ENCODE peak calls at places on chromosomes 11 and 22, in ten cellular contexts. J is heart left ventricle; H is upper lobe of right lung; R is right lobe of liver; V is AG04450; K is tibial artery; C is effector memory CD4-positive, alpha-beta T cell; N is heart right ventricle; Z is Peyer's patch; O is tibial nerve. B is an unnamed sample. For H3K9me3, the result is how much of the 10 kb centered on the place peaks cover.

GRCh38 chr11:131938321-131938751 is 567.9 kb downstream of the NTM start:
- DNase-seq in J (no peak), H (peak), R (no peak), V (no peak), K (no peak), C (no peak), N (no peak), Z (no peak), O (no peak), B (no peak)

GRCh38 chr22:27331526-27332281 is 469.9 kb downstream of the MN1 start:
- DNase-seq in J (peak), H (peak), R (peak), V (no peak), K (peak), C (no peak), N (peak), Z (no peak), O (peak), B (no peak)

GRCh38 chr11:72155751-72156150 is 20.2 kb downstream of the FOLR3 start:
- DNase-seq in J (no peak), H (no peak), R (no peak), V (no peak), K (no peak), C (no peak), N (no peak), Z (no peak), O (no peak), B (no peak)

GRCh38 chr11:108912587-108912986 is 247.7 kb downstream of the DDX10 start:
- DNase-seq in J (no peak), H (no peak), R (no peak), V (no peak), K (no peak), C (no peak), N (no peak), Z (no peak), O (no peak), B (no peak)

GRCh38 chr11:70189622-70190021 is 13.5 kb upstream of the FADD start:
- DNase-seq in J (peak), H (no peak), R (no peak), V (no peak), K (no peak), C (no peak), N (no peak), Z (no peak), O (no peak), B (no peak)

GRCh38 chr11:63877658-63878241 is 38.8 kb downstream of the MARK2 start:
- DNase-seq in J (no peak), H (no peak), R (no peak), V (no peak), K (no peak), C (no peak), N (no peak), Z (no peak), O (no peak), B (no peak)

GRCh38 chr11:114075891-114076441 is 16.5 kb downstream of the ZBTB16 start:
- DNase-seq in J (peak), H (no peak), R (no peak), V (no peak), K (no peak), C (peak), N (peak), Z (no peak), O (no peak), B (peak)

GRCh38 chr11:130204703-130205095 is 45.1 kb downstream of the ST14 start:
- DNase-seq in J (no peak), H (peak), R (no peak), V (no peak), K (peak), C (no peak), N (no peak), Z (peak), O (no peak), B (no peak)

GRCh38 chr22:30868663-30869385 is 99.8 kb downstream of the MORC2 start:
- DNase-seq in J (peak), H (peak), R (peak), V (no peak), K (peak), C (no peak), N (no peak), Z (no peak), O (no peak), B (no peak)

GRCh38 chr22:49693416-49693815 is 134.3 kb downstream of the BRD1 start:
- DNase-seq in J (no peak), H (no peak), R (no peak), V (no peak), K (peak), C (no peak), N (no peak), Z (no peak), O (no peak), B (no peak)

GRCh38 chr11:105224859-105225258 is 85.3 kb upstream of the CARD18 start:
- DNase-seq in J (no peak), H (no peak), R (no peak), V (no peak), K (no peak), C (no peak), N (no peak), Z (no peak), O (no peak), B (no peak)

DNA sequence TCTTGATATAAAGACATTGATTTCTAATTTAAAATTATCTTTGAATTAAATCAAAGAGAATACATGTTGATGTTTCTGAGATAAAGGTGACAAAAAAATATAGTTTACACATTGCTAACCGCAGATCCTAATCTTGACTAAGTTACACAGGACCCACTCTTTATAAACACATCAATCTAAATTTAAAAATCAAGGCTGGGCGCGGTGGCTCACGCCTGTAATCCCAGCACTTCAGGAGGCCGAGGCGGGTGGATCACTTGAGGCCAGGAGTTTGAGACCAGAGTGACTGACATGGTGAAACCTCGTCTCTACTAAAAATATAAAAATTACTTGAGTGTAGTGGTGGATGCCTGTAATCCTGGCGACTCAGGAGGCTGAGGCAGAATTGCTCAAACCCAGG is 1.9 kb downstream of the ARFGAP3 start:
- DNase-seq in J (no peak), H (no peak), R (no peak), V (no peak), K (no peak), C (no peak), N (no peak), Z (no peak), O (no peak), B (no peak)
- H3K4me3 ChIP-seq in J (no peak), H (peak), R (no peak), V (peak), K (peak), C (no peak), N (peak), Z (peak), O (no peak), B (no peak)

DNA sequence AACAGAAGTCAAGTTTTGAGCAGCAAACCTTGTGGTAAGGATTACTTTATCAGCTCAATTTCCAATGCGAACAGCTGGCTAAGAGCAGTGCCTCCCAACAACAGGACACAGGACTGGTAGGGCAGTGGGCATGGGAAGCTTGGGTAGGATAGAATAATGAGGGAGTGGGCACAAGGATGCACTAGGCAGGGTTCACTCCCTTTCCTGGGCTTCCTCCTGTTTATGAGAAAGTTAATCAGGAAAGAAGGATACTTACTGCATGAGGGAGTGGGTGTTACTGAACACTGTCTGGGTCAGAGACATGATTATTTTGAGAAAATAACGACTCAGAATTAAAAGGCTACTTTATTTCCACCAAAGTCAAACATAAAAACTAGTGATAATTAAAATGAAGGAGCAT is 35.7 kb downstream of the NCAM1 start:
- DNase-seq in J (no peak), H (no peak), R (no peak), V (no peak), K (no peak), C (no peak), N (no peak), Z (no peak), O (no peak), B (no peak)
- H3K9me3 ChIP-seq in J (under half), H (under half), R (under half), V (under half), K (under half), C (under half), N (under half), Z (under half), O (under half), B (under half)

GRCh38 chr11:86458294-86459001 is 83.8 kb downstream of the CCDC81 start:
- DNase-seq in J (no peak), H (no peak), R (no peak), V (no peak), K (no peak), C (no peak), N (no peak), Z (no peak), O (peak), B (no peak)

GRCh38 chr11:86459682-86460460 is 85.2 kb downstream of the CCDC81 start:
- DNase-seq in J (peak), H (no peak), R (no peak), V (peak), K (peak), C (no peak), N (peak), Z (no peak), O (peak), B (no peak)

GRCh38 chr11:86460461-86461404 is 86.0 kb downstream of the CCDC81 start:
- DNase-seq in J (no peak), H (no peak), R (no peak), V (no peak), K (no peak), C (no peak), N (no peak), Z (no peak), O (no peak), B (no peak)

GRCh38 chr11:86456075-86456939 is 81.6 kb downstream of the CCDC81 start:
- DNase-seq in J (peak), H (peak), R (peak), V (peak), K (peak), C (peak), N (peak), Z (peak), O (peak), B (peak)

DNA sequence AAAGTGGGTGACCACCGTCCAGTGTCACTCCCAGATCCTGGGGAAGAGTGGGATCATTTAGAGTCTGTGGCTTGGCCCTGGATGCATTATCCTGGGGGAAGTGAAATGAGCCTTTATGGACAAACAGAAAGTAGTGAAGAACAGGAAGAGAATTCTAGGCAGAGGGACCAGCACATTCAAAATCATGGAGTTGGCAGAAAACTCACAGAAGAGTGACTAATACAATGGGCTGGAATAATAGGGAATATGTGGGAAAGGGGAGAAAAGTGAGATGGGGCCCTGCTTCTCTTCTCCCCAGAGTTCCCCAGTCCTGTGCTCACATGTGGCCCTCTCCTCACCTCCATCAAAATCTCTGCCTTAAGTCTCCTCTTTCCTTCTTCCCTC is 84.3 kb downstream of the CCDC81 start:
- DNase-seq in J (no peak), H (no peak), R (no peak), V (no peak), K (no peak), C (no peak), N (no peak), Z (no peak), O (no peak), B (no peak)
- H3K27ac ChIP-seq in J (peak), H (no peak), R (no peak), V (no peak), K (peak), C (no peak), N (no peak), Z (no peak), O (no peak), B (no peak)

DNA sequence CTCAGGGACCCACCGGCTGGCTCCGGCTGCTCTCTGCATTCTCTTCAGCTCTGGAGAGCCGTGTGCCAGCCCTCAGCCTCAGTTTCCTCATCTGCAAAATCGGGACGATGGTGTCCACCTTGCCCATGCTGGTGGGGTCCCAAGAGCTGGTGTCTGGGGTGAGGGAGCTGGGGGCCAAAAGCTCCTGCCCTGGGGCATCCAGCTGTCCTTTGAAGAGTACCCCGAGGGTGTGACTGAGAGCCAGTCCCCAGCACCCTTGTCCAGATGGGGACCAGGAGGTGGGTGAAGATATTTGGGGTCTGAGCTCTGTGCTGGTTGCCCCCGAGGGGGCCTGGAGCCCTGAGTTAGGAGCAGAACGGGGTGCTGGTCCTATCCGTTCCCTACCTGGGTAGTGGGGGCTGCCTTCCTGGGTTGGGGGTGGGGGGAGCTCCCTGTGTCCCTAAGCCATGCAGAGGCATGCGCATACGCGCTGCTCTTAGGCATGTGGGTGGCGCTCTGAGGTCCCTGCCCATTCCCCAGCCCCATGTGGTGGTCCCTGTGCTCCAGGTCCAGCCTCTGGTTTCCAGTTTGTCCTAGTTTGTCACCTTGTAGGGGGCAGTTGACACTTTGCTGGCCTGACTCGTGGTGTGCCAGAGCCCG is 4.9 kb downstream of the LRP5 start:
- DNase-seq in J (no peak), H (no peak), R (no peak), V (no peak), K (no peak), C (no peak), N (no peak), Z (no peak), O (no peak), B (no peak)
- H3K4me3 ChIP-seq in J (no peak), H (no peak), R (no peak), V (no peak), K (no peak), C (no peak), N (peak), Z (peak), O (no peak), B (no peak)

DNA sequence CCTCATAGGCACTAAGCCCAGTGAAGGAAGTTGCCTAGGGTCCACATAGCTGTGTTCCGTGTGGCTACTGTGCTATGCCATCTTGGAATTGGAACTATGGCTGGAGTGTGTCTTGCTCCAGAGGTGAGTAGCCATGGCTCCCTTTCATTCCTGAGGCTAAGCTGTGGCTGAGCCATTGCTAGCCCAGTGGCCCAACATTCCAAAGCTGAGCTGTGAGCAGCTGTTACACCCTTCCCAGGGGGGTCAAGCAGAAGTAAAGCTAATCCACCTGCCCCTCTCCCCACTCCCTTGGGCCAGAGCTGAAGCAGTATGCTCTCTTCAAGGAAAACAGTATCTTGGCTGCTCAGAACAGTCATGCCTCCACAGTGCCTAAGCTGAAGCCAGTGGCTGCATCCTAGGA is 51.1 kb downstream of the USP35 start:
- DNase-seq in J (no peak), H (no peak), R (no peak), V (no peak), K (no peak), C (no peak), N (no peak), Z (no peak), O (no peak), B (no peak)
- H3K9me3 ChIP-seq in J (under half), H (under half), R (under half), V (under half), K (under half), C (under half), N (under half), Z (under half), O (under half), B (under half)

GRCh38 chr22:40397436-40397835 is 27.0 kb downstream of the SGSM3 start:
- DNase-seq in J (no peak), H (no peak), R (no peak), V (no peak), K (no peak), C (no peak), N (no peak), Z (no peak), O (no peak), B (no peak)
- H3K27ac ChIP-seq in J (no peak), H (peak), R (no peak), V (peak), K (no peak), C (no peak), N (peak), Z (peak), O (no peak), B (no peak)

DNA sequence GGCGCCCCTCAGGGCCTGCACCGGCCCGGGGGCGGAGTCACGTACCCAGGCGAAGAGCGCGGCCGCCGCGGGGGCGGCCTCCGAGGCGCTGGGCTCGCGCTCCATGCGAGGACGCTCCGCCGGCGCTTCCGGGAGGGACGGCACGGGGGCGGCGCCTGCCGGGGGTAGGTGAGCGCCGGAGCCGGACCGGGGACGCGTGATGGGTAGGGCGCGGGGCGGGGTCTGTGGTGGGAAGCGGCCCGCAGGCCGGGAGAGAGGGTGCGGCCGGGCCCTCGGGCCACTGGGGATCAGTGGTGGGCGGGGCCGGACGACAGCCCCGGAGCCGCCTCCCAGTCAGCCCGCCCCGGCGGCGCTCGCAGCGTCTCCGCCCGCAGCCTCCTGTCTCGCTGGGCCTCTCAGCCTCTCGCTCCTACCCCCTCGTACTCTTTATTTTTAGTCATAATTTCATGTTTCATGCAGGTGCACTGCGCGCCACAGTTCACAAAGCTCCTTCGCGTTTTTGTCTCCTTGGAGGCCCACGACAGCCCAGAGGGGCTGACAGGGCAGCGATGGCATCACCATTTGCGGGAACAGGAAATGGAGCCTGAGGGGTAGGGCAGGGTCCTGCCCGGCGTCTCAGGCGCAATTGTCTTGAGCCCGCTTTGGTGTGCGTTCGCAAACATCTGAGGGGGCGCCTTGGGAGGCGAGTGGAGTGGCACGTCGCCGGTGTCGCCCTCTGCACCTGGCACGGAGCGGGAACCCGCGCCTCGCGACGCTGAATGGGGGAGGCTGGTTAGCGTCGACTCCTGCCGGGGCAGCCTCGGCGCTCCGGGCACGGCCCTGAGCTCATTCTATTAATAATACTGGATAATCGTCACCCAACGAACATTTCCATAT is at the start of gene SERGEF:
- DNase-seq in J (peak), H (peak), R (peak), V (peak), K (peak), C (peak), N (peak), Z (peak), O (peak), B (peak)
- H3K4me3 ChIP-seq in J (peak), H (peak), R (peak), V (peak), K (peak), C (peak), N (peak), Z (peak), O (peak), B (peak)

B was measured in CD4-positive, alpha-beta memory T cell.